ENCODE peak calls at places on chromosomes 11 and 22, in four cellular contexts. D is left ventricle myocardium inferior, Y is nephron progenitor cell, S is fibroblast of pulmonary artery. L is an unnamed sample.

GRCh38 chr11:31557991-31558390 is 48.4 kb downstream of the ELP4 start:
- DNase-seq in D (no peak), Y (no peak), S (peak), L (no peak)

GRCh38 chr11:69199583-69200295 is 44.0 kb downstream of the SMIM38 start:
- DNase-seq in D (no peak), Y (no peak), S (no peak), L (no peak)

GRCh38 chr22:50025993-50026392 is 13.4 kb upstream of the IL17REL start:
- DNase-seq in D (no peak), Y (no peak), S (no peak), L (no peak)

GRCh38 chr11:60925685-60926267 is 1.5 kb downstream of the TMEM132A start:
- DNase-seq in D (no peak), Y (no peak), S (peak), L (peak)

GRCh38 chr11:72240461-72241289 is 3.3 kb downstream of the PHOX2A start:
- DNase-seq in D (no peak), Y (peak), S (no peak), L (peak)

GRCh38 chr11:130218501-130218900 is 58.9 kb downstream of the ST14 start:
- DNase-seq in D (no peak), Y (no peak), S (no peak), L (no peak)

GRCh38 chr11:75184051-75184450 is 33.1 kb downstream of the SLCO2B1 start:
- DNase-seq in D (no peak), Y (no peak), S (no peak), L (no peak)

GRCh38 chr11:99766816-99767215 is 746.1 kb downstream of the CNTN5 start:
- DNase-seq in D (no peak), Y (no peak), S (peak), L (no peak)

GRCh38 chr11:1946812-1947480 is at the start of gene MRPL23:
- DNase-seq in D (peak), Y (no peak), S (no peak), L (peak)

GRCh38 chr11:69664103-69664775 is 10.9 kb downstream of the LTO1 start:
- DNase-seq in D (no peak), Y (no peak), S (no peak), L (no peak)

GRCh38 chr11:69921429-69922014 is 102.3 kb upstream of the FGF3 start:
- DNase-seq in D (no peak), Y (no peak), S (no peak), L (no peak)

GRCh38 chr11:103596323-103596722 is 440.1 kb upstream of the DDI1 start:
- DNase-seq in D (no peak), Y (no peak), S (no peak), L (no peak)

GRCh38 chr11:128480066-128480465 is 107.3 kb downstream of the ETS1 start:
- DNase-seq in D (no peak), Y (no peak), S (no peak), L (no peak)

GRCh38 chr11:103396237-103396636 is 287.0 kb downstream of the DYNC2H1 start:
- DNase-seq in D (no peak), Y (no peak), S (no peak), L (no peak)

GRCh38 chr11:47213985-47214564 is 699 bp upstream of the DDB2 start:
- DNase-seq in D (peak), Y (no peak), S (peak), L (peak)

GRCh38 chr11:58622344-58622743 is at the start of gene CNTF:
- DNase-seq in D (no peak), Y (no peak), S (no peak), L (no peak)

GRCh38 chr22:47129902-47130301 is 367.5 kb downstream of the TBC1D22A start:
- DNase-seq in D (peak), Y (no peak), S (no peak), L (no peak)

GRCh38 chr11:101474666-101475065 is 109.1 kb downstream of the TRPC6 start:
- DNase-seq in D (no peak), Y (no peak), S (no peak), L (no peak)

GRCh38 chr11:114272311-114272710 is 23.9 kb upstream of the NNMT start:
- DNase-seq in D (no peak), Y (no peak), S (no peak), L (no peak)

GRCh38 chr11:130737041-130737830 is 179.0 kb downstream of the SNX19 start:
- DNase-seq in D (no peak), Y (no peak), S (no peak), L (no peak)

GRCh38 chr11:119339581-119340334 is 925 bp downstream of the C1QTNF5 start:
- DNase-seq in D (peak), Y (peak), S (peak), L (peak)

GRCh38 chr22:48554893-48555552 is 1272.7 kb downstream of the BRD1 start:
- DNase-seq in D (no peak), Y (peak), S (no peak), L (no peak)

L was measured in Right ventricle myocardium inferior.